ENCODE peak calls at places on chromosomes 16 and 17, in ten cellular contexts. One of them, this sample, is unnamed.

GRCh38 chr16:28040039-28040438 is 23.5 kb downstream of the GSG1L start:
- DNase-seq in cardiac muscle cell: no peak
- DNase-seq in pancreas: no peak
- DNase-seq in uterus: no peak
- DNase-seq in prostate gland: no peak
- DNase-seq in HCT116: no peak
- DNase-seq in breast epithelium: no peak
- DNase-seq in neural progenitor cell: peak; percentile 22
- DNase-seq in colonic mucosa: no peak
- DNase-seq in A549: no peak
- DNase-seq in this sample: no peak

GRCh38 chr16:57802635-57803412 is 533 bp upstream of the KIFC3 start:
- DNase-seq in cardiac muscle cell: no peak
- DNase-seq in pancreas: peak; percentile 67
- DNase-seq in uterus: no peak
- DNase-seq in prostate gland: no peak
- DNase-seq in HCT116: no peak
- DNase-seq in breast epithelium: no peak
- DNase-seq in neural progenitor cell: peak; percentile 46
- DNase-seq in colonic mucosa: no peak
- DNase-seq in A549: peak; percentile 86
- DNase-seq in this sample: no peak

GRCh38 chr17:74452841-74453661 is 13.4 kb upstream of the CD300A start:
- DNase-seq in cardiac muscle cell: no peak
- DNase-seq in pancreas: peak; percentile 85
- DNase-seq in uterus: no peak
- DNase-seq in prostate gland: no peak
- DNase-seq in HCT116: no peak
- DNase-seq in breast epithelium: no peak
- DNase-seq in neural progenitor cell: peak; percentile 72
- DNase-seq in colonic mucosa: no peak
- DNase-seq in A549: no peak
- DNase-seq in this sample: peak; percentile 82

GRCh38 chr16:56669005-56669839 is at the start of gene MT1H:
- DNase-seq in cardiac muscle cell: no peak
- DNase-seq in pancreas: no peak
- DNase-seq in uterus: no peak
- DNase-seq in prostate gland: no peak
- DNase-seq in HCT116: no peak
- DNase-seq in breast epithelium: no peak
- DNase-seq in neural progenitor cell: no peak
- DNase-seq in colonic mucosa: peak; percentile 50
- DNase-seq in A549: no peak
- DNase-seq in this sample: no peak

GRCh38 chr17:30920282-30920681 is 1.5 kb upstream of the ADAP2 start:
- DNase-seq in cardiac muscle cell: no peak
- DNase-seq in pancreas: no peak
- DNase-seq in uterus: no peak
- DNase-seq in prostate gland: no peak
- DNase-seq in HCT116: no peak
- DNase-seq in breast epithelium: no peak
- DNase-seq in neural progenitor cell: peak; percentile 63
- DNase-seq in colonic mucosa: no peak
- DNase-seq in A549: peak; percentile 44
- DNase-seq in this sample: no peak

GRCh38 chr17:39854909-39855308 is 9.2 kb downstream of the IKZF3 start:
- DNase-seq in cardiac muscle cell: no peak
- DNase-seq in pancreas: no peak
- DNase-seq in uterus: no peak
- DNase-seq in prostate gland: no peak
- DNase-seq in HCT116: no peak
- DNase-seq in breast epithelium: no peak
- DNase-seq in neural progenitor cell: no peak
- DNase-seq in colonic mucosa: no peak
- DNase-seq in A549: no peak
- DNase-seq in this sample: no peak

GRCh38 chr16:70715860-70716357 is 30.1 kb upstream of the MTSS2 start:
- DNase-seq in cardiac muscle cell: peak; percentile 86
- DNase-seq in pancreas: no peak
- DNase-seq in uterus: peak; percentile 35
- DNase-seq in prostate gland: no peak
- DNase-seq in HCT116: no peak
- DNase-seq in breast epithelium: no peak
- DNase-seq in neural progenitor cell: no peak
- DNase-seq in colonic mucosa: no peak
- DNase-seq in A549: no peak
- DNase-seq in this sample: no peak

GRCh38 chr17:64369007-64369893 is 21.4 kb downstream of the PECAM1 start:
- DNase-seq in cardiac muscle cell: no peak
- DNase-seq in pancreas: no peak
- DNase-seq in uterus: no peak
- DNase-seq in prostate gland: no peak
- DNase-seq in HCT116: no peak
- DNase-seq in breast epithelium: no peak
- DNase-seq in neural progenitor cell: no peak
- DNase-seq in colonic mucosa: no peak
- DNase-seq in A549: no peak
- DNase-seq in this sample: no peak

GRCh38 chr16:86810062-86810461 is 231.7 kb downstream of the FOXL1 start:
- DNase-seq in cardiac muscle cell: no peak
- DNase-seq in pancreas: no peak
- DNase-seq in uterus: no peak
- DNase-seq in prostate gland: no peak
- DNase-seq in HCT116: no peak
- DNase-seq in breast epithelium: no peak
- DNase-seq in neural progenitor cell: no peak
- DNase-seq in colonic mucosa: no peak
- DNase-seq in A549: no peak
- DNase-seq in this sample: no peak

GRCh38 chr17:39751016-39751543 is 13.3 kb downstream of the GRB7 start:
- DNase-seq in cardiac muscle cell: no peak
- DNase-seq in pancreas: no peak
- DNase-seq in uterus: no peak
- DNase-seq in prostate gland: no peak
- DNase-seq in HCT116: no peak
- DNase-seq in breast epithelium: no peak
- DNase-seq in neural progenitor cell: no peak
- DNase-seq in colonic mucosa: no peak
- DNase-seq in A549: no peak
- DNase-seq in this sample: no peak

DNA sequence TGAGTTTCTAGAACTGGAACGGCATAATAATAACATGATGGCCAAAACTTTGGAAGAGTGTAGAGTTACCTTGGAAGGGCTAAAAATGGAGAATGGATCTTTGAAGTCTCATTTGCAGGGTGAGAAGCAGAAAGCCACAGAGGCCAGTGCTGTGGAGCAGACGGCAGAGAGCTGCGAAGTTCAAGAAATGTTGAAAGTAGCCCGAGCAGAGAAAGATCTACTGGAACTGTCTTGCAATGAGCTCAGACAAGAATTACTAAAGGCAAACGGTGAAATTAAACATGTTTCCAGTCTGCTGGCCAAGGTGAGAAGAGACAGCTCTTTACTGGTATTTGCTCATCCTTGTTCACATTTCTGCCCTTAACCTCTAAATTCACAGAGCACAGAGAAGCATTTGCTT is 196.4 kb downstream of the SPECC1 start:
- DNase-seq in cardiac muscle cell: no peak
- DNase-seq in pancreas: no peak
- DNase-seq in uterus: no peak
- DNase-seq in prostate gland: no peak
- DNase-seq in HCT116: no peak
- DNase-seq in breast epithelium: no peak
- DNase-seq in neural progenitor cell: no peak
- DNase-seq in colonic mucosa: peak; percentile 1
- DNase-seq in A549: no peak
- DNase-seq in this sample: no peak
- H3K4me1 ChIP-seq in cardiac muscle cell: no peaks in the 10 kb centered on the region
- H3K4me1 ChIP-seq in pancreas: peaks cover 7% of the 10 kb centered on the region
- H3K4me1 ChIP-seq in uterus: no peaks in the 10 kb centered on the region
- H3K4me1 ChIP-seq in prostate gland: no peaks in the 10 kb centered on the region
- H3K4me1 ChIP-seq in HCT116: no peaks in the 10 kb centered on the region
- H3K4me1 ChIP-seq in breast epithelium: no peaks in the 10 kb centered on the region
- H3K4me1 ChIP-seq in neural progenitor cell: peaks cover 11% of the 10 kb centered on the region
- H3K4me1 ChIP-seq in colonic mucosa: no peaks in the 10 kb centered on the region
- H3K4me1 ChIP-seq in A549: peaks cover 80% of the 10 kb centered on the region
- H3K4me1 ChIP-seq in this sample: no peaks in the 10 kb centered on the region

GRCh38 chr17:19677736-19678379 is 29.3 kb downstream of the ALDH3A2 start:
- DNase-seq in cardiac muscle cell: no peak
- DNase-seq in pancreas: no peak
- DNase-seq in uterus: no peak
- DNase-seq in prostate gland: no peak
- DNase-seq in HCT116: no peak
- DNase-seq in breast epithelium: no peak
- DNase-seq in neural progenitor cell: no peak
- DNase-seq in colonic mucosa: no peak
- DNase-seq in A549: peak; percentile 26
- DNase-seq in this sample: no peak

GRCh38 chr17:19671433-19671832 is 22.9 kb downstream of the ALDH3A2 start:
- DNase-seq in cardiac muscle cell: no peak
- DNase-seq in pancreas: no peak
- DNase-seq in uterus: no peak
- DNase-seq in prostate gland: no peak
- DNase-seq in HCT116: no peak
- DNase-seq in breast epithelium: no peak
- DNase-seq in neural progenitor cell: no peak
- DNase-seq in colonic mucosa: no peak
- DNase-seq in A549: no peak
- DNase-seq in this sample: no peak

GRCh38 chr17:19670906-19671305 is 22.4 kb downstream of the ALDH3A2 start:
- DNase-seq in cardiac muscle cell: no peak
- DNase-seq in pancreas: no peak
- DNase-seq in uterus: no peak
- DNase-seq in prostate gland: no peak
- DNase-seq in HCT116: no peak
- DNase-seq in breast epithelium: no peak
- DNase-seq in neural progenitor cell: no peak
- DNase-seq in colonic mucosa: no peak
- DNase-seq in A549: no peak
- DNase-seq in this sample: no peak

GRCh38 chr17:19676901-19677300 is 28.4 kb downstream of the ALDH3A2 start:
- DNase-seq in cardiac muscle cell: no peak
- DNase-seq in pancreas: no peak
- DNase-seq in uterus: no peak
- DNase-seq in prostate gland: no peak
- DNase-seq in HCT116: no peak
- DNase-seq in breast epithelium: no peak
- DNase-seq in neural progenitor cell: no peak
- DNase-seq in colonic mucosa: no peak
- DNase-seq in A549: no peak
- DNase-seq in this sample: no peak

GRCh38 chr17:19672009-19672837 is 23.7 kb downstream of the ALDH3A2 start:
- DNase-seq in cardiac muscle cell: no peak
- DNase-seq in pancreas: no peak
- DNase-seq in uterus: no peak
- DNase-seq in prostate gland: peak; percentile 50
- DNase-seq in HCT116: no peak
- DNase-seq in breast epithelium: no peak
- DNase-seq in neural progenitor cell: no peak
- DNase-seq in colonic mucosa: peak; percentile 62
- DNase-seq in A549: no peak
- DNase-seq in this sample: peak; percentile 77
- TF ChIP-seq CTCF in cardiac muscle cell: peak; percentile 34
- TF ChIP-seq CTCF in pancreas: no peak
- TF ChIP-seq CTCF in uterus: no peak
- TF ChIP-seq CTCF in prostate gland: no peak
- TF ChIP-seq CTCF in HCT116: peak; percentile 14
- TF ChIP-seq CTCF in breast epithelium: no peak
- TF ChIP-seq CTCF in neural progenitor cell: no peak
- TF ChIP-seq CTCF in colonic mucosa: no peak
- TF ChIP-seq CTCF in A549: peak; percentile 8
- TF ChIP-seq CTCF in this sample: no peak

GRCh38 chr17:78729636-78730035 is 52.4 kb downstream of the CYTH1 start:
- DNase-seq in cardiac muscle cell: no peak
- DNase-seq in pancreas: no peak
- DNase-seq in uterus: no peak
- DNase-seq in prostate gland: no peak
- DNase-seq in HCT116: no peak
- DNase-seq in breast epithelium: no peak
- DNase-seq in neural progenitor cell: no peak
- DNase-seq in colonic mucosa: no peak
- DNase-seq in A549: no peak
- DNase-seq in this sample: no peak
- H3K4me3 ChIP-seq in cardiac muscle cell: no peak overlapping the region
- H3K4me3 ChIP-seq in pancreas: no peak overlapping the region
- H3K4me3 ChIP-seq in uterus: no peak overlapping the region
- H3K4me3 ChIP-seq in prostate gland: no peak overlapping the region
- H3K4me3 ChIP-seq in HCT116: no peak overlapping the region
- H3K4me3 ChIP-seq in breast epithelium: no peak overlapping the region
- H3K4me3 ChIP-seq in neural progenitor cell: no peak overlapping the region
- H3K4me3 ChIP-seq in colonic mucosa: no peak overlapping the region
- H3K4me3 ChIP-seq in A549: no peak overlapping the region
- H3K4me3 ChIP-seq in this sample: no peak overlapping the region

GRCh38 chr17:18191967-18192366 is 8.3 kb downstream of the ALKBH5 start:
- DNase-seq in cardiac muscle cell: no peak
- DNase-seq in pancreas: no peak
- DNase-seq in uterus: no peak
- DNase-seq in prostate gland: no peak
- DNase-seq in HCT116: no peak
- DNase-seq in breast epithelium: no peak
- DNase-seq in neural progenitor cell: no peak
- DNase-seq in colonic mucosa: no peak
- DNase-seq in A549: no peak
- DNase-seq in this sample: no peak
- H3K4me1 ChIP-seq in cardiac muscle cell: peaks cover 24% of the 10 kb centered on the region
- H3K4me1 ChIP-seq in pancreas: peaks cover 40% of the 10 kb centered on the region
- H3K4me1 ChIP-seq in uterus: peaks cover 12% of the 10 kb centered on the region
- H3K4me1 ChIP-seq in prostate gland: peaks cover 28% of the 10 kb centered on the region
- H3K4me1 ChIP-seq in HCT116: no peaks in the 10 kb centered on the region
- H3K4me1 ChIP-seq in breast epithelium: peaks cover 37% of the 10 kb centered on the region
- H3K4me1 ChIP-seq in neural progenitor cell: peaks cover 7% of the 10 kb centered on the region
- H3K4me1 ChIP-seq in colonic mucosa: peaks cover 14% of the 10 kb centered on the region
- H3K4me1 ChIP-seq in A549: peaks cover 42% of the 10 kb centered on the region
- H3K4me1 ChIP-seq in this sample: peaks cover 97% of the 10 kb centered on the region